ENCODE peak calls at places on chromosomes 5 and 9, in six cellular contexts. One of them, this sample, is unnamed.

GRCh38 chr5:179986328-179986727 is 78.6 kb upstream of the TBC1D9B start:
- DNase-seq in GM13977: no peak
- DNase-seq in lower leg skin: no peak
- DNase-seq in amniotic stem cell: no peak
- DNase-seq in GM12892: no peak
- DNase-seq in fibroblast of mammary gland: peak
- DNase-seq in this sample: no peak

GRCh38 chr5:148815578-148815977 is 10.8 kb upstream of the ADRB2 start:
- DNase-seq in GM13977: no peak
- DNase-seq in lower leg skin: no peak
- DNase-seq in amniotic stem cell: no peak
- DNase-seq in GM12892: no peak
- DNase-seq in fibroblast of mammary gland: no peak
- DNase-seq in this sample: no peak

GRCh38 chr5:126464959-126465358 is 41.8 kb downstream of the GRAMD2B start:
- DNase-seq in GM13977: no peak
- DNase-seq in lower leg skin: no peak
- DNase-seq in amniotic stem cell: no peak
- DNase-seq in GM12892: no peak
- DNase-seq in fibroblast of mammary gland: no peak
- DNase-seq in this sample: no peak

GRCh38 chr5:172508471-172509404 is 54.4 kb upstream of the SH3PXD2B start:
- DNase-seq in GM13977: no peak
- DNase-seq in lower leg skin: peak
- DNase-seq in amniotic stem cell: no peak
- DNase-seq in GM12892: no peak
- DNase-seq in fibroblast of mammary gland: no peak
- DNase-seq in this sample: no peak

GRCh38 chr9:99184073-99184426 is 37.7 kb downstream of the ALG2 start:
- DNase-seq in GM13977: no peak
- DNase-seq in lower leg skin: peak
- DNase-seq in amniotic stem cell: no peak
- DNase-seq in GM12892: no peak
- DNase-seq in fibroblast of mammary gland: no peak
- DNase-seq in this sample: no peak

GRCh38 chr9:3736186-3736585 is 210.4 kb upstream of the RFX3 start:
- DNase-seq in GM13977: no peak
- DNase-seq in lower leg skin: no peak
- DNase-seq in amniotic stem cell: no peak
- DNase-seq in GM12892: no peak
- DNase-seq in fibroblast of mammary gland: no peak
- DNase-seq in this sample: no peak

GRCh38 chr9:131739988-131740648 is at the start of gene RAPGEF1:
- DNase-seq in GM13977: peak
- DNase-seq in lower leg skin: no peak
- DNase-seq in amniotic stem cell: no peak
- DNase-seq in GM12892: peak
- DNase-seq in fibroblast of mammary gland: no peak
- DNase-seq in this sample: peak

GRCh38 chr9:118721923-118722322 is 647.3 kb downstream of the BRINP1 start:
- DNase-seq in GM13977: no peak
- DNase-seq in lower leg skin: no peak
- DNase-seq in amniotic stem cell: no peak
- DNase-seq in GM12892: no peak
- DNase-seq in fibroblast of mammary gland: no peak
- DNase-seq in this sample: no peak

GRCh38 chr5:111598996-111599395 is 86.7 kb upstream of the STARD4 start:
- DNase-seq in GM13977: no peak
- DNase-seq in lower leg skin: no peak
- DNase-seq in amniotic stem cell: no peak
- DNase-seq in GM12892: no peak
- DNase-seq in fibroblast of mammary gland: no peak
- DNase-seq in this sample: no peak

GRCh38 chr5:146878471-146879172 is at the start of gene PPP2R2B:
- DNase-seq in GM13977: peak
- DNase-seq in lower leg skin: no peak
- DNase-seq in amniotic stem cell: no peak
- DNase-seq in GM12892: no peak
- DNase-seq in fibroblast of mammary gland: no peak
- DNase-seq in this sample: no peak

GRCh38 chr5:43073597-43074546 is 33.8 kb upstream of the ANXA2R start:
- DNase-seq in GM13977: peak
- DNase-seq in lower leg skin: no peak
- DNase-seq in amniotic stem cell: no peak
- DNase-seq in GM12892: no peak
- DNase-seq in fibroblast of mammary gland: peak
- DNase-seq in this sample: peak

GRCh38 chr5:95620870-95621838 is 1.3 kb downstream of the GPR150 start:
- DNase-seq in GM13977: peak
- DNase-seq in lower leg skin: no peak
- DNase-seq in amniotic stem cell: no peak
- DNase-seq in GM12892: peak
- DNase-seq in fibroblast of mammary gland: no peak
- DNase-seq in this sample: no peak

GRCh38 chr9:12884736-12885395 is 110.0 kb downstream of the LURAP1L start:
- DNase-seq in GM13977: no peak
- DNase-seq in lower leg skin: no peak
- DNase-seq in amniotic stem cell: no peak
- DNase-seq in GM12892: no peak
- DNase-seq in fibroblast of mammary gland: peak
- DNase-seq in this sample: no peak

GRCh38 chr9:87392091-87392490 is 105.6 kb upstream of the DAPK1 start:
- DNase-seq in GM13977: no peak
- DNase-seq in lower leg skin: no peak
- DNase-seq in amniotic stem cell: no peak
- DNase-seq in GM12892: no peak
- DNase-seq in fibroblast of mammary gland: no peak
- DNase-seq in this sample: no peak

GRCh38 chr9:125240649-125240999 is 519 bp downstream of the HSPA5 start:
- DNase-seq in GM13977: no peak
- DNase-seq in lower leg skin: peak
- DNase-seq in amniotic stem cell: no peak
- DNase-seq in GM12892: peak
- DNase-seq in fibroblast of mammary gland: peak
- DNase-seq in this sample: no peak

GRCh38 chr5:100790170-100790665 is 112.9 kb downstream of the ST8SIA4 start:
- DNase-seq in GM13977: no peak
- DNase-seq in lower leg skin: no peak
- DNase-seq in amniotic stem cell: no peak
- DNase-seq in GM12892: no peak
- DNase-seq in fibroblast of mammary gland: no peak
- DNase-seq in this sample: no peak

GRCh38 chr5:131633830-131634229 is 1.2 kb downstream of the RAPGEF6 start:
- DNase-seq in GM13977: no peak
- DNase-seq in lower leg skin: no peak
- DNase-seq in amniotic stem cell: no peak
- DNase-seq in GM12892: no peak
- DNase-seq in fibroblast of mammary gland: no peak
- DNase-seq in this sample: no peak

GRCh38 chr5:168721354-168721753 is 142.2 kb upstream of the PANK3 start:
- DNase-seq in GM13977: no peak
- DNase-seq in lower leg skin: no peak
- DNase-seq in amniotic stem cell: no peak
- DNase-seq in GM12892: no peak
- DNase-seq in fibroblast of mammary gland: no peak
- DNase-seq in this sample: no peak

GRCh38 chr5:160486573-160486972 is 64.9 kb downstream of the PTTG1 start:
- DNase-seq in GM13977: no peak
- DNase-seq in lower leg skin: no peak
- DNase-seq in amniotic stem cell: no peak
- DNase-seq in GM12892: no peak
- DNase-seq in fibroblast of mammary gland: no peak
- DNase-seq in this sample: no peak

This sample was measured in GM19239.